ENCODE peak calls at places on chromosomes 11 and 22, in eight cellular contexts. P is stimulated activated CD4-positive, alpha-beta T cell treated with anti-CD3 and anti-CD28 coated beads, TNF-alpha, amount 100 ng/mL, for 48 hours; U is fibroblast of lung; T is stimulated activated CD8-positive, alpha-beta memory T cell treated with anti-CD3 and anti-CD28 coated beads, Interleukin-12 subunit alpha, Interleukin-12 subunit beta, amount 100 ng/mL, for 4 hours; F is A549; S is activated CD4-positive, alpha-beta T cell treated with anti-CD3 and anti-CD28 coated beads, Interleukin-2, amount 50 U/mL, for 24 hours; G is Kasumi-1; I is MV-4-11. X is an unnamed sample.

GRCh38 chr11:96761451-96761850 is 371.6 kb downstream of the JRKL start:
- DNase-seq in S (no peak), F (no peak), T (no peak), G (no peak), U (no peak), P (no peak), I (no peak), X (no peak)

GRCh38 chr11:12723410-12724297 is 49.4 kb downstream of the TEAD1 start:
- DNase-seq in F (peak; percentile 85), S (no peak), T (no peak), U (peak; percentile 41), G (no peak), P (no peak), I (no peak), X (no peak)

GRCh38 chr11:37451903-37452302 is 853.9 kb upstream of the RAG2 start:
- DNase-seq in F (no peak), I (no peak), P (no peak), G (no peak), T (no peak), U (no peak), S (no peak), X (no peak)

GRCh38 chr11:45964911-45965389 is 42.5 kb downstream of the LARGE2 start:
- DNase-seq in T (no peak), I (peak; percentile 67), P (peak; percentile 30), S (peak; percentile 32), F (peak; percentile 65), U (peak; percentile 83), G (peak; percentile 75), X (peak; percentile 36)

GRCh38 chr22:27785818-27786217 is 15.7 kb downstream of the MN1 start:
- DNase-seq in T (no peak), P (no peak), F (no peak), G (no peak), S (no peak), I (no peak), U (no peak), X (no peak)

GRCh38 chr11:124313849-124314248 is at the start of gene OR8D1:
- DNase-seq in U (no peak), P (no peak), F (no peak), S (no peak), T (no peak), I (no peak), G (no peak), X (no peak)

GRCh38 chr11:17720796-17721171 is 1.4 kb downstream of the MYOD1 start:
- DNase-seq in P (no peak), T (no peak), S (no peak), I (no peak), U (no peak), F (no peak), G (no peak), X (no peak)

GRCh38 chr11:77200351-77200750 is 72.3 kb downstream of the MYO7A start:
- DNase-seq in P (no peak), S (no peak), T (no peak), F (no peak), I (no peak), G (no peak), U (no peak), X (no peak)

GRCh38 chr22:21102659-21103267 is 57.0 kb downstream of the LRRC74B start:
- DNase-seq in G (peak; percentile 54), P (peak; percentile 64), T (peak; percentile 35), S (peak; percentile 63), U (peak; percentile 54), I (peak; percentile 46), F (peak; percentile 84), X (peak; percentile 64)

GRCh38 chr11:102762414-102762813 is 18.0 kb downstream of the MMP10 start:
- DNase-seq in I (no peak), P (no peak), G (no peak), U (peak; percentile 28), F (no peak), S (no peak), T (no peak), X (no peak)

GRCh38 chr11:86676533-86677154 is 4.2 kb upstream of the ME3 start:
- DNase-seq in S (no peak), F (no peak), T (no peak), G (peak; percentile 20), U (no peak), I (peak; percentile 27), P (no peak), X (no peak)

GRCh38 chr11:73999581-74000306 is 9.1 kb downstream of the UCP3 start:
- DNase-seq in P (no peak), I (no peak), G (no peak), F (no peak), S (no peak), U (no peak), T (no peak), X (no peak)